ENCODE peak calls at places on chromosomes 16 and 17, in nine cellular contexts. N, F, O, D, Q, G, E, A and X are unnamed samples.

GRCh38 chr17:32486701-32487459 is at the start of gene CDK5R1:
- DNase-seq in Q (peak; percentile 65), F (peak; percentile 88), G (peak; percentile 77), O (peak; percentile 61), D (peak; percentile 80), E (peak; percentile 66), A (peak; percentile 66), N (peak; percentile 50), X (peak; percentile 70)

GRCh38 chr17:28290703-28291102 is 28.3 kb upstream of the TMEM97 start:
- DNase-seq in D (no peak), N (no peak), F (no peak), Q (no peak), O (no peak), G (no peak), A (no peak), E (no peak), X (no peak)

GRCh38 chr16:4507588-4508345 is 30.8 kb downstream of the CDIP1 start:
- DNase-seq in O (no peak), N (no peak), A (no peak), G (no peak), E (no peak), F (no peak), Q (no peak), D (no peak), X (no peak)

GRCh38 chr16:20799599-20799998 is 6.7 kb downstream of the ERI2 start:
- DNase-seq in E (no peak), Q (no peak), D (peak; percentile 45), F (no peak), G (no peak), N (peak; percentile 13), O (peak; percentile 32), A (no peak), X (peak; percentile 25)

GRCh38 chr16:57446530-57447141 is 549 bp downstream of the CIAPIN1 start:
- DNase-seq in A (peak; percentile 12), D (peak; percentile 5), G (peak; percentile 31), N (peak; percentile 16), F (peak; percentile 54), Q (peak; percentile 42), E (peak; percentile 42), O (peak; percentile 23), X (peak; percentile 67)

GRCh38 chr16:6363891-6364607 is 968.6 kb upstream of the RBFOX1 start:
- DNase-seq in G (no peak), Q (no peak), E (no peak), A (no peak), N (no peak), O (no peak), D (no peak), F (no peak), X (no peak)

GRCh38 chr16:86405319-86405718 is 105.0 kb upstream of the FOXF1 start:
- DNase-seq in G (no peak), E (no peak), F (no peak), A (no peak), Q (no peak), N (no peak), D (no peak), O (peak; percentile 61), X (no peak)

GRCh38 chr16:26963109-26963508 is 103.6 kb upstream of the C16orf82 start:
- DNase-seq in O (no peak), Q (no peak), A (no peak), E (no peak), G (peak; percentile 10), F (no peak), N (no peak), D (peak; percentile 2), X (peak; percentile 15)

GRCh38 chr17:64920026-64920418 is 744 bp upstream of the LRRC37A3 start:
- DNase-seq in O (no peak), A (no peak), D (no peak), N (peak; percentile 34), F (no peak), G (no peak), Q (peak; percentile 29), E (no peak), X (peak; percentile 2)

DNA sequence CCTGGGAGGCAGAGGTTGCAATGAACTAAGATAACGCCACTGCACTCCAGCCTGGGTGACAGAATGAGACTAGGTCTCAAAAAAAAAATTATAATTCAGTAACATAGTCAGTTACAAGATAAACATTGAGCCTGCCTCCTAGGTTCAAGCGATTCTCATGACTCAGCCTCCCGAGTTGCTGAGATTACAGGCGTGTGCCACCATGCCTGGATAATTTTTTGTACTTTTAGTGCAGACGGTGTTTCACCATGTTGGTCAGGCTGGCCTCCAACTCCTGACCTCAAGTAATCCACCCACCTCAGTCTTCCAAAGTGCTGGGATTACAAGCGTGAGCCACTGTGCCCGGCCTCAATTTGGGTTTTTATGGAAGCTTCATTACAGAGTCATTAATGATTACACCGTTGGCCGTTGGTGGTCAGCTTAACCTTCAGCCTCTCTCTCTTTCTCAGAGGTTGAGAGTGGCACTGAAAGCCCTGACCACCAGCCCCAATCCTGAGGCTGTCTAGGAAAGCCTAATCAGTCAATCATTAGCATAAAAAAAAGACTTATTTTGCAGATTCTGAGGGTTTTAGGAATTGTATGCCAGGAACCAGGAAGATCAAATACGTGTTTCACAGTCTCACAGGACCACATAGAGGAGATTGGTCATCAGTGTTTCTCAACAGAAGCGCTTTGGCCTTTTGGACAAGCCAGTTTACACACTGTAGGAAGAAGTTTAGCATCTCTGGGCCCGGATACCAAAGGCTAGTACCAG is 1.3 kb upstream of the LRRC37A3 start:
- DNase-seq in F (no peak), O (no peak), A (no peak), D (no peak), E (no peak), G (no peak), N (no peak), Q (no peak), X (peak; percentile 3)
- H3K27ac ChIP-seq in F (no peak overlapping the region), O (no peak overlapping the region), A (no peak overlapping the region), D (no peak overlapping the region), E (no peak overlapping the region), G (peak overlapping the region; percentile 98), N (no peak overlapping the region), Q (no peak overlapping the region), X (no peak overlapping the region)

GRCh38 chr17:2418572-2418971 is 17.7 kb upstream of the MNT start:
- DNase-seq in A (no peak), F (no peak), O (no peak), E (no peak), G (no peak), N (no peak), D (no peak), Q (no peak), X (no peak)

GRCh38 chr17:2420131-2420530 is 19.3 kb upstream of the MNT start:
- DNase-seq in G (no peak), N (no peak), E (no peak), A (no peak), Q (no peak), D (no peak), O (no peak), F (no peak), X (no peak)

GRCh38 chr17:2419526-2419925 is 18.7 kb upstream of the MNT start:
- DNase-seq in F (no peak), E (no peak), O (no peak), G (no peak), D (no peak), N (no peak), Q (no peak), A (no peak), X (no peak)

GRCh38 chr17:2423271-2423670 is 22.4 kb upstream of the MNT start:
- DNase-seq in O (no peak), E (peak; percentile 97), D (no peak), N (no peak), G (no peak), A (no peak), Q (no peak), F (no peak), X (no peak)

GRCh38 chr17:2421315-2422147 is 20.7 kb upstream of the MNT start:
- DNase-seq in D (no peak), G (no peak), A (no peak), F (no peak), Q (no peak), N (no peak), E (peak; percentile 25), O (no peak), X (peak; percentile 27)
- H3K4me1 ChIP-seq in D (no peaks in the 10 kb centered on the region), G (peaks cover under 1% of the 10 kb centered on the region), A (no peaks in the 10 kb centered on the region), F (no peaks in the 10 kb centered on the region), Q (peaks cover 17% of the 10 kb centered on the region), N (no peaks in the 10 kb centered on the region), E (peaks cover 12% of the 10 kb centered on the region), O (peaks cover 14% of the 10 kb centered on the region), X (no peaks in the 10 kb centered on the region)

DNA sequence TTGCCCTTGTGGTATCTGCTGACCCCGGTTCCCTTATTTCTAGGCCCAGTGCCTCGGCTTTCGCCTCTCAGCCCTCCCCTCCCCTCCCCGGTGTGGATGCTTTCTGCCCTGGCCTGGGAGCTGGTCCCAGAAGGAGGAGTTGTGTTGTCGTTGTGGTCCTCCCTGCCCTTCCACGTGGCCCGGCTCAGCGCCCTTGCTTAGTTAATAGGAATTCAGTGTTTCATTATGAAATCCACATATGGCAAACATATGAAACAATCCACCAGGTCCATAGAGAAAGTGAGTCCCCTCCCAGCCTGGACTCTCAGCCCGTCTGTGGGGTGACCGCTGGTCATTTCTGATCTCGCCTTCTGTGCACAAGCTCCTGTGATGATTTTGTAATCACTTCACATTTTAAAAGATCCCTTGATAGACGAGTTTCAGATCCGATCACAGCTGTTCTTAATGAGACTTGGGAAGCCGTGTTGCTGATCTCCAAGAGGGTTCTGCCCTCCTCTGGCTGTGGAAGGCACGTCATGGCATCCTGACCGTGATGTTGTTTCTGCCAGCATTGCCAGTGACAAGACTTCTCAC is 112.1 kb downstream of the BANP start:
- DNase-seq in Q (peak; percentile 27), D (no peak), G (no peak), A (no peak), N (no peak), F (no peak), E (no peak), O (peak; percentile 84), X (no peak)
- H3K27ac ChIP-seq in Q (peak overlapping the region; percentile 66), D (no peak overlapping the region), G (peak overlapping the region; percentile 16), A (no peak overlapping the region), N (no peak overlapping the region), F (peak overlapping the region; percentile 6), E (no peak overlapping the region), O (peak overlapping the region; percentile 76), X (no peak overlapping the region)

GRCh38 chr17:41918392-41919164 is at the start of gene ACLY:
- DNase-seq in E (peak; percentile 97), O (peak; percentile 94), A (peak; percentile 94), Q (peak; percentile 96), D (peak; percentile 93), N (peak; percentile 98), G (peak; percentile 98), F (peak; percentile 98), X (peak; percentile 98)

GRCh38 chr17:41917957-41918391 is 777 bp downstream of the ACLY start:
- DNase-seq in G (peak; percentile 71), O (peak; percentile 38), E (peak; percentile 31), Q (peak; percentile 34), N (peak; percentile 33), F (peak; percentile 70), A (peak; percentile 44), D (peak; percentile 38), X (peak; percentile 57)

GRCh38 chr17:41920580-41920955 is 1.8 kb upstream of the ACLY start:
- DNase-seq in G (no peak), D (no peak), A (no peak), F (no peak), Q (no peak), E (no peak), O (no peak), N (no peak), X (no peak)

GRCh38 chr17:41919165-41919817 is 540 bp upstream of the ACLY start:
- DNase-seq in Q (no peak), E (no peak), A (no peak), F (no peak), G (no peak), N (peak; percentile 61), D (no peak), O (no peak), X (peak; percentile 61)

DNA sequence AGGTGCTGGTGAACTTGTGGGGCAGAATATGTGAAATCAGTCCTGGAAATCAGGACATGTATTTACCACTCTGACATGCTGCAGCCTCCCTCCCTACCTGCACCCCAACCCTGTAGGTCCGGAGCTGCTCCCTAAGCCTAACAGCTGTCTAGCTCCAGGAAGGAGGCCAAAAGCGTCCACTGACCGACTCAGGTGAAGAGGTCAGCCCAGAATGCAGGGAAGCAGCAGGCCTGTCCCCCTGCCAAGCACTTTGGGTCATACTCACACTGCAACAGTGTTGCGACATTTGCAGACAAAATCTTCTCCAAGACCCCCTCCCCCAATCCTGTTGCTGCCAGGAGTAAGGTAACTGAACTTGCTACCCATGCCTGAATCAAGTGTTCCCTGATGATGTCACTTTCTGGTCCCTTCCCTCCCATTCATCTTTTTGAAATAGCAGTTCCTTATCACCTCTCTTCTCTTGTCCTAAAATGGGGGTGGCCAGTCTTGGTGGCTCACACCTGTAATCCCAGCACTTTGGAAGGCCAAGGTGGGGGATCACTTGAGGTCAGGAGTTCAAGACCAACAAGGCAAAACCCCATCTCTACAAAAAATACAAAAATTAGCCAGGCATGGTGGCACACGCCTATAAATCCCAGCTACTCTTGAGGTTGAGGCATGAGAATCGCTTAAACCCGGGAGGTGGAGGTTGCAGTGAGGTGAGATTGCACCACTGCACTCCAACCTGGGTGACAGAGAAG is 1.3 kb upstream of the ACLY start:
- DNase-seq in O (peak; percentile 18), N (peak; percentile 23), A (no peak), Q (no peak), E (no peak), G (no peak), D (no peak), F (no peak), X (no peak)
- H3K4me1 ChIP-seq in O (peaks cover 18% of the 10 kb centered on the region), N (peaks cover 28% of the 10 kb centered on the region), A (peaks cover 15% of the 10 kb centered on the region), Q (peaks cover 24% of the 10 kb centered on the region), E (peaks cover 30% of the 10 kb centered on the region), G (peaks cover 10% of the 10 kb centered on the region), D (peaks cover 36% of the 10 kb centered on the region), F (peaks cover 8% of the 10 kb centered on the region), X (peaks cover 5% of the 10 kb centered on the region)